ENCODE peak calls at places on chromosomes 3 and 15, in nine cellular contexts. One of them, this sample, is unnamed.
A peak's percentile ranks its signal among the peaks of the same experiment; 100 is the strongest.

GRCh38 chr3:143769663-143770062 is 78.6 kb downstream of the SLC9A9 start:
- DNase-seq in esophagus squamous epithelium: no peak
- DNase-seq in WERI-Rb-1: no peak
- DNase-seq in kidney epithelial cell: no peak
- DNase-seq in psoas muscle: no peak
- DNase-seq in CD8-positive, alpha-beta T cell: no peak
- DNase-seq in heart right ventricle: no peak
- DNase-seq in brain microvascular endothelial cell: peak; percentile 86
- DNase-seq in GM23338: no peak
- DNase-seq in this sample: no peak

GRCh38 chr3:20104167-20104661 is 64.0 kb downstream of the KAT2B start:
- DNase-seq in esophagus squamous epithelium: no peak
- DNase-seq in WERI-Rb-1: no peak
- DNase-seq in kidney epithelial cell: no peak
- DNase-seq in psoas muscle: no peak
- DNase-seq in CD8-positive, alpha-beta T cell: peak; percentile 18
- DNase-seq in heart right ventricle: no peak
- DNase-seq in brain microvascular endothelial cell: no peak
- DNase-seq in GM23338: no peak
- DNase-seq in this sample: no peak

GRCh38 chr3:60047426-60048200 is 997.8 kb upstream of the CFAP20DC start:
- DNase-seq in esophagus squamous epithelium: no peak
- DNase-seq in WERI-Rb-1: no peak
- DNase-seq in kidney epithelial cell: no peak
- DNase-seq in psoas muscle: no peak
- DNase-seq in CD8-positive, alpha-beta T cell: no peak
- DNase-seq in heart right ventricle: no peak
- DNase-seq in brain microvascular endothelial cell: no peak
- DNase-seq in GM23338: no peak
- DNase-seq in this sample: no peak

GRCh38 chr15:35305906-35306305 is 220.8 kb upstream of the NANOGP8 start:
- DNase-seq in esophagus squamous epithelium: no peak
- DNase-seq in WERI-Rb-1: no peak
- DNase-seq in kidney epithelial cell: peak; percentile 63
- DNase-seq in psoas muscle: no peak
- DNase-seq in CD8-positive, alpha-beta T cell: no peak
- DNase-seq in heart right ventricle: no peak
- DNase-seq in brain microvascular endothelial cell: peak; percentile 27
- DNase-seq in GM23338: no peak
- DNase-seq in this sample: no peak

GRCh38 chr3:14764331-14765064 is 54.3 kb upstream of the FGD5 start:
- DNase-seq in esophagus squamous epithelium: no peak
- DNase-seq in WERI-Rb-1: no peak
- DNase-seq in kidney epithelial cell: no peak
- DNase-seq in psoas muscle: no peak
- DNase-seq in CD8-positive, alpha-beta T cell: no peak
- DNase-seq in heart right ventricle: no peak
- DNase-seq in brain microvascular endothelial cell: no peak
- DNase-seq in GM23338: no peak
- DNase-seq in this sample: no peak

GRCh38 chr15:82172506-82172905 is 90.0 kb downstream of the EFL1 start:
- DNase-seq in esophagus squamous epithelium: no peak
- DNase-seq in WERI-Rb-1: no peak
- DNase-seq in kidney epithelial cell: no peak
- DNase-seq in psoas muscle: no peak
- DNase-seq in CD8-positive, alpha-beta T cell: no peak
- DNase-seq in heart right ventricle: no peak
- DNase-seq in brain microvascular endothelial cell: no peak
- DNase-seq in GM23338: no peak
- DNase-seq in this sample: no peak

GRCh38 chr3:161915283-161915682 is 418.7 kb downstream of the OTOL1 start:
- DNase-seq in esophagus squamous epithelium: no peak
- DNase-seq in WERI-Rb-1: no peak
- DNase-seq in kidney epithelial cell: no peak
- DNase-seq in psoas muscle: no peak
- DNase-seq in CD8-positive, alpha-beta T cell: no peak
- DNase-seq in heart right ventricle: no peak
- DNase-seq in brain microvascular endothelial cell: no peak
- DNase-seq in GM23338: no peak
- DNase-seq in this sample: no peak

GRCh38 chr15:83655237-83655616 is 1.3 kb downstream of the ADAMTSL3 start:
- DNase-seq in esophagus squamous epithelium: no peak
- DNase-seq in WERI-Rb-1: no peak
- DNase-seq in kidney epithelial cell: no peak
- DNase-seq in psoas muscle: no peak
- DNase-seq in CD8-positive, alpha-beta T cell: no peak
- DNase-seq in heart right ventricle: no peak
- DNase-seq in brain microvascular endothelial cell: no peak
- DNase-seq in GM23338: no peak
- DNase-seq in this sample: no peak

GRCh38 chr3:118204052-118204451 is 830.6 kb downstream of the IGSF11 start:
- DNase-seq in esophagus squamous epithelium: no peak
- DNase-seq in WERI-Rb-1: no peak
- DNase-seq in kidney epithelial cell: no peak
- DNase-seq in psoas muscle: no peak
- DNase-seq in CD8-positive, alpha-beta T cell: no peak
- DNase-seq in heart right ventricle: no peak
- DNase-seq in brain microvascular endothelial cell: no peak
- DNase-seq in GM23338: no peak
- DNase-seq in this sample: no peak

GRCh38 chr3:185381321-185381720 is 18.4 kb downstream of the MAP3K13 start:
- DNase-seq in esophagus squamous epithelium: no peak
- DNase-seq in WERI-Rb-1: no peak
- DNase-seq in kidney epithelial cell: no peak
- DNase-seq in psoas muscle: no peak
- DNase-seq in CD8-positive, alpha-beta T cell: no peak
- DNase-seq in heart right ventricle: no peak
- DNase-seq in brain microvascular endothelial cell: no peak
- DNase-seq in GM23338: no peak
- DNase-seq in this sample: no peak

GRCh38 chr15:27776501-27776900 is 322.6 kb downstream of the OCA2 start:
- DNase-seq in esophagus squamous epithelium: no peak
- DNase-seq in WERI-Rb-1: no peak
- DNase-seq in kidney epithelial cell: no peak
- DNase-seq in psoas muscle: no peak
- DNase-seq in CD8-positive, alpha-beta T cell: no peak
- DNase-seq in heart right ventricle: no peak
- DNase-seq in brain microvascular endothelial cell: no peak
- DNase-seq in GM23338: no peak
- DNase-seq in this sample: no peak

GRCh38 chr3:126351086-126351770 is 6.0 kb downstream of the KLF15 start:
- DNase-seq in esophagus squamous epithelium: no peak
- DNase-seq in WERI-Rb-1: peak; percentile 5
- DNase-seq in kidney epithelial cell: no peak
- DNase-seq in psoas muscle: peak; percentile 14
- DNase-seq in CD8-positive, alpha-beta T cell: no peak
- DNase-seq in heart right ventricle: no peak
- DNase-seq in brain microvascular endothelial cell: no peak
- DNase-seq in GM23338: no peak
- DNase-seq in this sample: no peak

GRCh38 chr3:102712896-102713295 is 278.1 kb downstream of the ZPLD1 start:
- DNase-seq in esophagus squamous epithelium: no peak
- DNase-seq in WERI-Rb-1: no peak
- DNase-seq in kidney epithelial cell: no peak
- DNase-seq in psoas muscle: no peak
- DNase-seq in CD8-positive, alpha-beta T cell: no peak
- DNase-seq in heart right ventricle: no peak
- DNase-seq in brain microvascular endothelial cell: no peak
- DNase-seq in GM23338: no peak
- DNase-seq in this sample: no peak

GRCh38 chr3:159828542-159828943 is 160.1 kb upstream of the IL12A start:
- DNase-seq in esophagus squamous epithelium: no peak
- DNase-seq in WERI-Rb-1: no peak
- DNase-seq in kidney epithelial cell: no peak
- DNase-seq in psoas muscle: no peak
- DNase-seq in CD8-positive, alpha-beta T cell: no peak
- DNase-seq in heart right ventricle: no peak
- DNase-seq in brain microvascular endothelial cell: no peak
- DNase-seq in GM23338: peak; percentile 73
- DNase-seq in this sample: no peak

DNA sequence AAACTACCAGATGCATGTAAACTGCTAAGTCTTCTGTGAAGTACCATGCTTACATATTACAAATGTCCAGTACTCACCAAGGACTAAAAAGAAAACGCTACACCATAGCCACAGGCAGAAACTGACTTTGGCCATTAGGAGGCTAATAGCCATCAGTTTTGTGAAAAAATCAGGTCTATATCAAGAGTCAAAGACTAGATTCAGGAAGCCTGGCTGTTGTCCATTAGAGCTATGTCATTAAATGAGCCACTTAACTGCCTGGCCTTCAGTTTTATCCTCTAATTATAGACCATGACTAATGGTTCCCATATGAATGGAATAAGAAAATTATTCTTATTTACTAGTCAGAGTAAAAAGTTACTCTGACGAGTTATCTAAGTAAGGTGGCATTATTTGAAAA is 144.1 kb downstream of the VPS13C start:
- DNase-seq in esophagus squamous epithelium: no peak
- DNase-seq in WERI-Rb-1: no peak
- DNase-seq in kidney epithelial cell: no peak
- DNase-seq in psoas muscle: no peak
- DNase-seq in CD8-positive, alpha-beta T cell: no peak
- DNase-seq in heart right ventricle: no peak
- DNase-seq in brain microvascular endothelial cell: no peak
- DNase-seq in GM23338: no peak
- DNase-seq in this sample: no peak
- H3K36me3 ChIP-seq in esophagus squamous epithelium: peaks cover 61% of the 10 kb centered on the region
- H3K36me3 ChIP-seq in WERI-Rb-1: peaks cover 17% of the 10 kb centered on the region
- H3K36me3 ChIP-seq in kidney epithelial cell: no peaks in the 10 kb centered on the region
- H3K36me3 ChIP-seq in psoas muscle: peaks cover 80% of the 10 kb centered on the region
- H3K36me3 ChIP-seq in CD8-positive, alpha-beta T cell: peaks cover 22% of the 10 kb centered on the region
- H3K36me3 ChIP-seq in heart right ventricle: no peaks in the 10 kb centered on the region
- H3K36me3 ChIP-seq in brain microvascular endothelial cell: peaks cover 20% of the 10 kb centered on the region
- H3K36me3 ChIP-seq in GM23338: no peaks in the 10 kb centered on the region
- H3K36me3 ChIP-seq in this sample: peaks cover 31% of the 10 kb centered on the region

DNA sequence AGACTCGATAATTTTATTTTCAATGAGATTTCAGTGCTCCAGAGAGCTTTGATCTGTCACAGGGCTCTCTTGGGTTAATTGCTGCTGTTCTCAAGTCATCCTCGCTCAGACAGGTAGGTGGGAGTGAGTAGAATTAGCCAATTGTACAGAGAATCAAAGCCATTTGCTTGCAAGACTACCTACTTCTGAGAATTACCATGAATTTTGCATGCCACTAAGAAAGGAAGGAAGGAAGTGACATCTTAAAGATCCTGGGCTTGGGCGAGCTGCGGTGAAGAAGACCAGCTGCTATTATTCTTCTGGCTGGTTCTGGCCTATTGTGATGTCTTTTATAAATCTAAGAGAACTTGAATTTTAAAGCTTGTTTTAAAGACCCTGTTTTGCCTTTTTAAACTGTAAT is 154.1 kb upstream of the LPP start:
- DNase-seq in esophagus squamous epithelium: no peak
- DNase-seq in WERI-Rb-1: no peak
- DNase-seq in kidney epithelial cell: no peak
- DNase-seq in psoas muscle: no peak
- DNase-seq in CD8-positive, alpha-beta T cell: peak; percentile 28
- DNase-seq in heart right ventricle: no peak
- DNase-seq in brain microvascular endothelial cell: no peak
- DNase-seq in GM23338: peak; percentile 16
- DNase-seq in this sample: no peak
- H3K4me3 ChIP-seq in esophagus squamous epithelium: no peak overlapping the region
- H3K4me3 ChIP-seq in WERI-Rb-1: no peak overlapping the region
- H3K4me3 ChIP-seq in kidney epithelial cell: no peak overlapping the region
- H3K4me3 ChIP-seq in psoas muscle: no peak overlapping the region
- H3K4me3 ChIP-seq in CD8-positive, alpha-beta T cell: no peak overlapping the region
- H3K4me3 ChIP-seq in heart right ventricle: no peak overlapping the region
- H3K4me3 ChIP-seq in brain microvascular endothelial cell: no peak overlapping the region
- H3K4me3 ChIP-seq in GM23338: no peak overlapping the region
- H3K4me3 ChIP-seq in this sample: no peak overlapping the region

GRCh38 chr15:72584006-72584405 is 70.5 kb upstream of the GOLGA6B start:
- DNase-seq in esophagus squamous epithelium: no peak
- DNase-seq in WERI-Rb-1: no peak
- DNase-seq in kidney epithelial cell: no peak
- DNase-seq in psoas muscle: no peak
- DNase-seq in CD8-positive, alpha-beta T cell: no peak
- DNase-seq in heart right ventricle: no peak
- DNase-seq in brain microvascular endothelial cell: no peak
- DNase-seq in GM23338: peak; percentile 43
- DNase-seq in this sample: no peak

GRCh38 chr15:72585659-72586058 is 68.8 kb upstream of the GOLGA6B start:
- DNase-seq in esophagus squamous epithelium: no peak
- DNase-seq in WERI-Rb-1: peak; percentile 31
- DNase-seq in kidney epithelial cell: no peak
- DNase-seq in psoas muscle: no peak
- DNase-seq in CD8-positive, alpha-beta T cell: no peak
- DNase-seq in heart right ventricle: no peak
- DNase-seq in brain microvascular endothelial cell: peak; percentile 22
- DNase-seq in GM23338: peak; percentile 43
- DNase-seq in this sample: no peak

GRCh38 chr15:72585025-72585424 is 69.5 kb upstream of the GOLGA6B start:
- DNase-seq in esophagus squamous epithelium: no peak
- DNase-seq in WERI-Rb-1: no peak
- DNase-seq in kidney epithelial cell: no peak
- DNase-seq in psoas muscle: no peak
- DNase-seq in CD8-positive, alpha-beta T cell: no peak
- DNase-seq in heart right ventricle: no peak
- DNase-seq in brain microvascular endothelial cell: no peak
- DNase-seq in GM23338: no peak
- DNase-seq in this sample: no peak

DNA sequence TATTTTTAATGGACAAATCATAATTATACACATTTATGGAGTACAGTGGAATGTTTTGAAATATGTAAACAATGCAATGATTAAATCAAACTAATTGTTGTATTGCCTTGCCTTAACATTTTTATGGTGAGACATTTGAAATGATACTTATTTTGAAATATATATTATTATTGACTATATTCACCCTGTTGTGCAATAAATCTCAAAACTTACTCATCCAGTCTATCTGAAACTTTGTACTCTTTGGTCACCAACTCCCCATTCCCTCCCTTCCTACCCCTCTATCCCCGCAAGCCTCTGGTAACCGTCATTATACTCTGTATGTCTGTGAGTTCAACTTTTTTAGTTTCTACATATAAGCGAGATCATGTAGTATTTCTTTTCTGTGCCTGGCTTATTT is 74.7 kb upstream of the GOLGA6B start:
- DNase-seq in esophagus squamous epithelium: no peak
- DNase-seq in WERI-Rb-1: no peak
- DNase-seq in kidney epithelial cell: no peak
- DNase-seq in psoas muscle: no peak
- DNase-seq in CD8-positive, alpha-beta T cell: no peak
- DNase-seq in heart right ventricle: no peak
- DNase-seq in brain microvascular endothelial cell: no peak
- DNase-seq in GM23338: no peak
- DNase-seq in this sample: no peak
- H3K36me3 ChIP-seq in esophagus squamous epithelium: peaks cover 100% of the 10 kb centered on the region
- H3K36me3 ChIP-seq in WERI-Rb-1: peaks cover 75% of the 10 kb centered on the region
- H3K36me3 ChIP-seq in kidney epithelial cell: no peaks in the 10 kb centered on the region
- H3K36me3 ChIP-seq in psoas muscle: peaks cover 91% of the 10 kb centered on the region
- H3K36me3 ChIP-seq in CD8-positive, alpha-beta T cell: peaks cover 45% of the 10 kb centered on the region
- H3K36me3 ChIP-seq in heart right ventricle: no peaks in the 10 kb centered on the region
- H3K36me3 ChIP-seq in brain microvascular endothelial cell: peaks cover 54% of the 10 kb centered on the region
- H3K36me3 ChIP-seq in GM23338: peaks cover 46% of the 10 kb centered on the region
- H3K36me3 ChIP-seq in this sample: peaks cover 93% of the 10 kb centered on the region

DNA sequence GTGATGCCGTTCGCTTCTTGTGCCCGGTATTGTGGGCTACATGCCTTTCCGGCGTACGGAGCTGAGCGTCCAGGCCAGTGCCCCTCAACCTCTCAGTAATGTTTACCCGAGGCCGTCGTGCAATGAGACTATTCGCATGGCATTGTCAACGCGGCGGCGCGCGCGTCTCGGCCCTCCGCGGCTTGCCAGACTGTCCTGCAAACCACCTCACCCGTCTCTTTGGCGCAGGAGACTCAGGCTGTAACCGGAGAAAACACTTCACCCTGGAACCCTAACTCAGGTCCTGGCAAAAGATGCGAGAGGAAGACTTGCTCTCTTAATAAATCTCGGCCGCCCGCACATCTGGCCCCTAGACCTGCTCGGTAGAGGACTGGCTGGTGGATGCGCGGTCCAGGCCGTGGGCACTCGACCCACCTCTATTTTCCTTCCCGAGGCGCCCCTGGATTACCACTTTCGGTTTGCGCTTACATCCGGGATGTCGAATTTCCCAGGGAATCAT is 71.6 kb upstream of the POLG start:
- DNase-seq in esophagus squamous epithelium: no peak
- DNase-seq in WERI-Rb-1: no peak
- DNase-seq in kidney epithelial cell: no peak
- DNase-seq in psoas muscle: no peak
- DNase-seq in CD8-positive, alpha-beta T cell: no peak
- DNase-seq in heart right ventricle: no peak
- DNase-seq in brain microvascular endothelial cell: no peak
- DNase-seq in GM23338: no peak
- DNase-seq in this sample: peak; percentile 59
- H3K4me3 ChIP-seq in esophagus squamous epithelium: peak overlapping the region; percentile 23
- H3K4me3 ChIP-seq in WERI-Rb-1: no peak overlapping the region
- H3K4me3 ChIP-seq in kidney epithelial cell: no peak overlapping the region
- H3K4me3 ChIP-seq in psoas muscle: peak overlapping the region; percentile 29
- H3K4me3 ChIP-seq in CD8-positive, alpha-beta T cell: no peak overlapping the region
- H3K4me3 ChIP-seq in heart right ventricle: peak overlapping the region; percentile 13
- H3K4me3 ChIP-seq in brain microvascular endothelial cell: no peak overlapping the region
- H3K4me3 ChIP-seq in GM23338: peak overlapping the region; percentile 45
- H3K4me3 ChIP-seq in this sample: no peak overlapping the region

This sample was measured in endodermal cell.